ENCODE peak calls at places on chromosomes 2 and 18, in five cellular contexts. N is naive B cell, U is activated B cell treated with CpG ODN at 0.5 μM for 24 hours, K is H7, O is spleen. Q is an unnamed sample.

GRCh38 chr2:205610437-205610836 is 71.9 kb upstream of the NRP2 start:
- DNase-seq in N (no peak), K (no peak), U (no peak), O (no peak), Q (no peak)

GRCh38 chr2:221455214-221455613 is 116.9 kb downstream of the EPHA4 start:
- DNase-seq in O (no peak), K (no peak), N (no peak), U (no peak), Q (no peak)

GRCh38 chr2:235383272-235383843 is 110.5 kb upstream of the AGAP1 start:
- DNase-seq in U (no peak), O (no peak), K (no peak), N (no peak), Q (no peak)

GRCh38 chr2:204315236-204315662 is 230.0 kb upstream of the PARD3B start:
- DNase-seq in N (no peak), O (peak; percentile 37), K (no peak), U (no peak), Q (no peak)

GRCh38 chr18:49797995-49798394 is 15.3 kb downstream of the ACAA2 start:
- DNase-seq in K (peak; percentile 39), N (no peak), O (no peak), U (no peak), Q (no peak)

GRCh38 chr2:132873738-132874137 is 203.7 kb upstream of the LYPD1 start:
- DNase-seq in U (no peak), O (no peak), N (no peak), K (no peak), Q (no peak)

GRCh38 chr2:225566798-225567197 is 167.3 kb downstream of the NYAP2 start:
- DNase-seq in U (no peak), N (no peak), K (no peak), O (no peak), Q (no peak)

GRCh38 chr2:95041824-95042442 is 16.4 kb downstream of the MAL start:
- DNase-seq in U (no peak), O (no peak), K (no peak), N (no peak), Q (no peak)

GRCh38 chr2:205776720-205777119 is 94.4 kb downstream of the NRP2 start:
- DNase-seq in K (no peak), U (no peak), N (no peak), O (no peak), Q (no peak)

GRCh38 chr2:30679416-30680088 is 127.7 kb downstream of the CAPN13 start:
- DNase-seq in O (no peak), U (no peak), N (no peak), K (no peak), Q (no peak)

GRCh38 chr2:150141241-150142001 is 346.0 kb downstream of the RND3 start:
- DNase-seq in U (no peak), K (no peak), N (no peak), O (no peak), Q (no peak)

GRCh38 chr2:120497261-120497977 is 151.5 kb downstream of the INHBB start:
- DNase-seq in U (no peak), O (peak; percentile 43), K (no peak), N (no peak), Q (no peak)

GRCh38 chr2:6934329-6934728 is 17.1 kb downstream of the RNF144A start:
- DNase-seq in U (no peak), N (no peak), O (no peak), K (no peak), Q (no peak)

GRCh38 chr2:197931661-197932312 is 127.4 kb downstream of the PLCL1 start:
- DNase-seq in N (no peak), O (no peak), K (no peak), U (no peak), Q (no peak)

GRCh38 chr18:285817-286216 is 18.0 kb upstream of the THOC1 start:
- DNase-seq in U (no peak), K (no peak), N (no peak), O (no peak), Q (no peak)

GRCh38 chr2:213923543-213923942 is 487.3 kb upstream of the VWC2L start:
- DNase-seq in K (no peak), U (no peak), O (no peak), N (no peak), Q (no peak)

GRCh38 chr2:102768892-102769291 is 7.1 kb downstream of the TMEM182 start:
- DNase-seq in K (no peak), O (no peak), U (no peak), N (no peak), Q (no peak)

GRCh38 chr2:112724611-112725525 is 4.0 kb downstream of the NT5DC4 start:
- DNase-seq in K (peak; percentile 87), U (no peak), N (no peak), O (no peak), Q (no peak)

GRCh38 chr2:119820275-119820674 is 60.6 kb downstream of the PTPN4 start:
- DNase-seq in N (no peak), U (no peak), K (no peak), O (no peak), Q (no peak)

GRCh38 chr2:13114391-13114790 is 397.7 kb downstream of the TRIB2 start:
- DNase-seq in O (no peak), U (no peak), N (no peak), K (no peak), Q (no peak)

GRCh38 chr2:44902767-44903166 is 38.7 kb upstream of the SIX3 start:
- DNase-seq in N (no peak), K (no peak), U (no peak), O (no peak), Q (no peak)

GRCh38 chr2:170843656-170844055 is 27.0 kb downstream of the GAD1 start:
- DNase-seq in U (no peak), N (no peak), O (no peak), K (no peak), Q (no peak)

GRCh38 chr2:136255648-136256461 is 137.9 kb upstream of the CXCR4 start:
- DNase-seq in N (peak; percentile 70), O (peak; percentile 84), K (no peak), U (no peak), Q (no peak)

GRCh38 chr18:67515987-67516431 is 511 bp downstream of the DSEL start:
- DNase-seq in U (peak; percentile 50), N (peak; percentile 58), O (peak; percentile 92), K (peak; percentile 88), Q (peak; percentile 51)

GRCh38 chr18:10353791-10354190 is 100.6 kb upstream of the APCDD1 start:
- DNase-seq in U (no peak), N (no peak), K (no peak), O (no peak), Q (no peak)

GRCh38 chr18:10296491-10296890 is 157.9 kb upstream of the APCDD1 start:
- DNase-seq in N (no peak), O (no peak), U (no peak), K (no peak), Q (no peak)

GRCh38 chr2:2788076-2788475 is 457.0 kb upstream of the MYT1L start:
- DNase-seq in K (peak; percentile 89), O (no peak), N (no peak), U (no peak), Q (no peak)

GRCh38 chr2:175396696-175397095 is 215.2 kb upstream of the ATP5MC3 start:
- DNase-seq in K (no peak), N (no peak), O (no peak), U (no peak), Q (no peak)

GRCh38 chr2:99819766-99820165 is 322.6 kb downstream of the AFF3 start:
- DNase-seq in O (no peak), N (no peak), U (no peak), K (peak; percentile 42), Q (no peak)

GRCh38 chr2:108195133-108195439 is 44.7 kb upstream of the SULT1C3 start:
- DNase-seq in N (no peak), U (no peak), O (no peak), K (no peak), Q (no peak)

GRCh38 chr2:3102081-3102914 is 275.3 kb downstream of the EIPR1 start:
- DNase-seq in O (peak; percentile 54), K (no peak), N (no peak), U (no peak), Q (no peak)

GRCh38 chr2:10278029-10278762 is 24.5 kb upstream of the HPCAL1 start:
- DNase-seq in N (no peak), U (no peak), K (peak; percentile 26), O (peak; percentile 87), Q (peak; percentile 30)

GRCh38 chr2:7203056-7203467 is 285.9 kb downstream of the RNF144A start:
- DNase-seq in U (no peak), N (peak; percentile 7), K (peak; percentile 45), O (no peak), Q (peak; percentile 11)

GRCh38 chr2:238286551-238286950 is 1.9 kb downstream of the PER2 start:
- DNase-seq in N (no peak), U (no peak), K (no peak), O (peak; percentile 51), Q (no peak)

GRCh38 chr18:26309283-26309682 is 83.0 kb downstream of the TAF4B start:
- DNase-seq in K (no peak), O (no peak), N (no peak), U (no peak), Q (no peak)

GRCh38 chr18:57660961-57661360 is 39.3 kb upstream of the NARS1 start:
- DNase-seq in N (no peak), K (no peak), O (no peak), U (no peak), Q (no peak)

GRCh38 chr2:163736433-163737168 is 793 bp upstream of the FIGN start:
- DNase-seq in N (no peak), K (peak; percentile 84), U (no peak), O (peak; percentile 81), Q (no peak)

GRCh38 chr18:48265328-48265727 is 143.9 kb downstream of the ZBTB7C start:
- DNase-seq in U (no peak), K (no peak), N (no peak), O (no peak), Q (no peak)